ENCODE peak calls at places on chromosome 10, in nine cellular contexts. D, Q, U, V, O, Z, X, G and F are unnamed samples.

GRCh38 chr10:58797356-58797755 is 284.7 kb downstream of the BICC1 start:
- DNase-seq in D (no peak), Q (no peak), U (no peak), V (no peak), O (no peak), Z (no peak), X (no peak), G (no peak), F (no peak)

GRCh38 chr10:71475243-71475871 is 78.6 kb downstream of the CDH23 start:
- DNase-seq in D (peak; percentile 55), Q (no peak), U (no peak), V (peak; percentile 96), O (no peak), Z (no peak), X (no peak), G (peak; percentile 41), F (no peak)

GRCh38 chr10:30911303-30911863 is 120.3 kb downstream of the ZNF438 start:
- DNase-seq in D (no peak), Q (no peak), U (no peak), V (no peak), O (no peak), Z (no peak), X (no peak), G (no peak), F (no peak)

GRCh38 chr10:73970845-73971244 is 27.1 kb upstream of the VCL start:
- DNase-seq in D (no peak), Q (no peak), U (no peak), V (no peak), O (no peak), Z (no peak), X (no peak), G (no peak), F (no peak)

GRCh38 chr10:75395171-75395954 is 6.2 kb downstream of the ZNF503 start:
- DNase-seq in D (no peak), Q (no peak), U (no peak), V (no peak), O (peak; percentile 65), Z (peak; percentile 27), X (peak; percentile 89), G (peak; percentile 63), F (peak; percentile 75)

GRCh38 chr10:77881222-77881621 is 45.3 kb downstream of the DLG5 start:
- DNase-seq in D (no peak), Q (no peak), U (no peak), V (no peak), O (no peak), Z (no peak), X (no peak), G (no peak), F (no peak)

GRCh38 chr10:112915590-112916572 is 34.2 kb upstream of the TCF7L2 start:
- DNase-seq in D (no peak), Q (no peak), U (no peak), V (no peak), O (peak; percentile 89), Z (no peak), X (peak; percentile 81), G (no peak), F (no peak)

GRCh38 chr10:6567894-6568293 is 12.2 kb downstream of the PRKCQ start:
- DNase-seq in D (no peak), Q (no peak), U (no peak), V (no peak), O (no peak), Z (no peak), X (no peak), G (no peak), F (no peak)

GRCh38 chr10:121956111-121957061 is 18.6 kb downstream of the NSMCE4A start:
- DNase-seq in D (no peak), Q (no peak), U (no peak), V (no peak), O (no peak), Z (no peak), X (no peak), G (no peak), F (no peak)
- H3K4me3 ChIP-seq in D (no peak overlapping the region), Q (no peak overlapping the region), U (no peak overlapping the region), V (no peak overlapping the region), O (no peak overlapping the region), Z (no peak overlapping the region), X (no peak overlapping the region), G (no peak overlapping the region), F (no peak overlapping the region)

DNA sequence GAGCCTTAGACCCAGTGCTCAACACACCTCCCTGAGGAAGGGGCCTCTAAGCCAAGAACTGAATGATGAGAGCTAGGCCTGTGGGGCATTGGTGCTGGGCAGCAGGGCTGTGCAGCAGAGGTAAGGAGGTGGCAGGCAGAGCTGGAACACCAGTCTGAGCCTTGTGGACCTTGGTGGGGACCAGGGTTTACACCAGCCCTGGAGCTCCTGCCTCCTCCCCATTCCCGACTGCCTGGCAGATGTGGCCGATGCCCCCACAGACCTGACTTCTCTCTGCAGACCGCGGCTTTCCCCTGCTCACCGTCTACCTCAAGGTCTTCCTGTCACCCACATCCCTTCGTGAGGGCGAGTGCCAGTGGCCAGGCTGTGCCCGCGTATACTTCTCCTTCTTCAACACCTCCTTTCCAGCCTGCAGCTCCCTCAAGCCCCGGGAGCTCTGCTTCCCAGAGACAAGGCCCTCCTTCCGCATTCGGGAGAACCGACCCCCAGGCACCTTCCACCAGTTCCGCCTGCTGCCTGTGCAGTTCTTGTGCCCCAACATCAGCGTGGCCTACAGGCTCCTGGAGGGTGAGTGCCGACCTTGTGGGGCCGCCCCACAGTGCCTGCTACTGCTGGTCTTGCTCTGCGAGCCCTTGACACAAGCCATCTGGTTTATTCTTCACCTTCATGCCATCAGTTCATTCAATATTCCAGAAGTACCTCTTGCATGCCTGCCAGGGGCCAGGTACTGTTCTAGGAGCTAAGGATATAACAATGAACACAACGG is 25.4 kb downstream of the RET start:
- DNase-seq in D (no peak), Q (no peak), U (no peak), V (no peak), O (no peak), Z (no peak), X (no peak), G (no peak), F (no peak)
- H3K27ac ChIP-seq in D (no peak overlapping the region), Q (no peak overlapping the region), U (no peak overlapping the region), V (no peak overlapping the region), O (no peak overlapping the region), Z (no peak overlapping the region), X (no peak overlapping the region), G (no peak overlapping the region), F (no peak overlapping the region)

GRCh38 chr10:97570789-97571536 is 1.6 kb upstream of the ANKRD2 start:
- DNase-seq in D (no peak), Q (no peak), U (no peak), V (peak; percentile 46), O (no peak), Z (no peak), X (no peak), G (peak; percentile 51), F (no peak)

GRCh38 chr10:97571622-97572021 is 957 bp upstream of the ANKRD2 start:
- DNase-seq in D (no peak), Q (no peak), U (peak; percentile 97), V (no peak), O (no peak), Z (no peak), X (peak; percentile 71), G (no peak), F (no peak)

GRCh38 chr10:97573672-97574071 is 1.1 kb downstream of the ANKRD2 start:
- DNase-seq in D (no peak), Q (no peak), U (no peak), V (no peak), O (no peak), Z (no peak), X (no peak), G (no peak), F (no peak)

GRCh38 chr10:97573021-97573420 is 442 bp downstream of the ANKRD2 start:
- DNase-seq in D (no peak), Q (no peak), U (no peak), V (no peak), O (no peak), Z (no peak), X (no peak), G (no peak), F (no peak)

GRCh38 chr10:97572214-97572989 is at the start of gene ANKRD2:
- DNase-seq in D (peak; percentile 74), Q (peak; percentile 69), U (no peak), V (peak; percentile 77), O (peak; percentile 81), Z (peak; percentile 80), X (peak; percentile 83), G (peak; percentile 92), F (peak; percentile 81)
- TF ChIP-seq CTCF in D (peak; percentile 92), Q (peak; percentile 94), U (peak; percentile 96), V (peak; percentile 99), O (peak; percentile 93), Z (peak; percentile 94), X (peak; percentile 81), G (peak; percentile 84), F (peak; percentile 80)

GRCh38 chr10:95419399-95419798 is 128.6 kb upstream of the PDLIM1 start:
- DNase-seq in D (no peak), Q (no peak), U (no peak), V (no peak), O (no peak), Z (no peak), X (no peak), G (no peak), F (no peak)
- H3K4me3 ChIP-seq in D (no peak overlapping the region), Q (no peak overlapping the region), U (no peak overlapping the region), V (no peak overlapping the region), O (no peak overlapping the region), Z (no peak overlapping the region), X (no peak overlapping the region), G (no peak overlapping the region), F (no peak overlapping the region)